ENCODE peak calls at places on chromosomes 3 and 15, in five cellular contexts. One of them, this sample, is unnamed.

GRCh38 chr3:185280572-185281365 is 26.9 kb upstream of the EHHADH start:
- DNase-seq in H1: no peak
- DNase-seq in mesenchymal stem cell: peak; percentile 75
- DNase-seq in IMR-90: peak; percentile 70
- DNase-seq in H9: no peak
- DNase-seq in this sample: no peak

GRCh38 chr3:127286571-127287140 is 1.2 kb downstream of the PRR20G start:
- DNase-seq in H1: no peak
- DNase-seq in mesenchymal stem cell: no peak
- DNase-seq in IMR-90: peak; percentile 6
- DNase-seq in H9: no peak
- DNase-seq in this sample: no peak

GRCh38 chr3:10328460-10329071 is 7.7 kb upstream of the SEC13 start:
- DNase-seq in H1: no peak
- DNase-seq in mesenchymal stem cell: no peak
- DNase-seq in IMR-90: no peak
- DNase-seq in H9: peak; percentile 25
- DNase-seq in this sample: no peak

GRCh38 chr15:74389115-74390048 is 21.9 kb upstream of the CYP11A1 start:
- DNase-seq in H1: no peak
- DNase-seq in mesenchymal stem cell: no peak
- DNase-seq in IMR-90: no peak
- DNase-seq in H9: no peak
- DNase-seq in this sample: no peak

GRCh38 chr3:36777424-36778218 is 13.3 kb upstream of the DCLK3 start:
- DNase-seq in H1: no peak
- DNase-seq in mesenchymal stem cell: no peak
- DNase-seq in IMR-90: no peak
- DNase-seq in H9: no peak
- DNase-seq in this sample: no peak

GRCh38 chr3:12460132-12460531 is 24.1 kb upstream of the TSEN2 start:
- DNase-seq in H1: no peak
- DNase-seq in mesenchymal stem cell: no peak
- DNase-seq in IMR-90: no peak
- DNase-seq in H9: no peak
- DNase-seq in this sample: no peak

GRCh38 chr3:40877651-40878463 is 321.4 kb upstream of the CTNNB1 start:
- DNase-seq in H1: no peak
- DNase-seq in mesenchymal stem cell: no peak
- DNase-seq in IMR-90: no peak
- DNase-seq in H9: no peak
- DNase-seq in this sample: no peak

GRCh38 chr15:60423540-60423939 is 25.8 kb upstream of the ANXA2 start:
- DNase-seq in H1: no peak
- DNase-seq in mesenchymal stem cell: peak; percentile 91
- DNase-seq in IMR-90: peak; percentile 92
- DNase-seq in H9: no peak
- DNase-seq in this sample: peak; percentile 46

GRCh38 chr3:147582642-147583041 is 173.5 kb downstream of the ZIC1 start:
- DNase-seq in H1: no peak
- DNase-seq in mesenchymal stem cell: no peak
- DNase-seq in IMR-90: no peak
- DNase-seq in H9: no peak
- DNase-seq in this sample: no peak

GRCh38 chr3:184377882-184378445 is at the start of gene THPO:
- DNase-seq in H1: no peak
- DNase-seq in mesenchymal stem cell: no peak
- DNase-seq in IMR-90: no peak
- DNase-seq in H9: peak; percentile 67
- DNase-seq in this sample: no peak

GRCh38 chr3:100097919-100098896 is 16.1 kb downstream of the FILIP1L start:
- DNase-seq in H1: no peak
- DNase-seq in mesenchymal stem cell: no peak
- DNase-seq in IMR-90: no peak
- DNase-seq in H9: no peak
- DNase-seq in this sample: no peak

GRCh38 chr3:80233576-80233975 is 465.8 kb upstream of the ROBO1 start:
- DNase-seq in H1: no peak
- DNase-seq in mesenchymal stem cell: no peak
- DNase-seq in IMR-90: peak; percentile 2
- DNase-seq in H9: no peak
- DNase-seq in this sample: no peak

GRCh38 chr3:43146599-43146998 is 40.7 kb upstream of the POMGNT2 start:
- DNase-seq in H1: no peak
- DNase-seq in mesenchymal stem cell: no peak
- DNase-seq in IMR-90: no peak
- DNase-seq in H9: no peak
- DNase-seq in this sample: no peak

GRCh38 chr15:98785408-98785795 is 137.1 kb downstream of the IGF1R start:
- DNase-seq in H1: no peak
- DNase-seq in mesenchymal stem cell: no peak
- DNase-seq in IMR-90: no peak
- DNase-seq in H9: no peak
- DNase-seq in this sample: no peak

GRCh38 chr3:64340636-64341240 is 115.5 kb upstream of the PRICKLE2 start:
- DNase-seq in H1: no peak
- DNase-seq in mesenchymal stem cell: peak; percentile 95
- DNase-seq in IMR-90: peak; percentile 93
- DNase-seq in H9: no peak
- DNase-seq in this sample: no peak

GRCh38 chr15:92579486-92579885 is 76.1 kb downstream of the FAM174B start:
- DNase-seq in H1: no peak
- DNase-seq in mesenchymal stem cell: no peak
- DNase-seq in IMR-90: no peak
- DNase-seq in H9: peak; percentile 10
- DNase-seq in this sample: no peak

GRCh38 chr15:48720646-48721045 is 75.1 kb upstream of the FBN1 start:
- DNase-seq in H1: no peak
- DNase-seq in mesenchymal stem cell: peak; percentile 42
- DNase-seq in IMR-90: no peak
- DNase-seq in H9: no peak
- DNase-seq in this sample: no peak

GRCh38 chr3:82311901-82312300 is 550.5 kb upstream of the GBE1 start:
- DNase-seq in H1: no peak
- DNase-seq in mesenchymal stem cell: no peak
- DNase-seq in IMR-90: no peak
- DNase-seq in H9: no peak
- DNase-seq in this sample: no peak

GRCh38 chr3:152197937-152198336 is 70.8 kb upstream of the MBNL1 start:
- DNase-seq in H1: no peak
- DNase-seq in mesenchymal stem cell: no peak
- DNase-seq in IMR-90: no peak
- DNase-seq in H9: no peak
- DNase-seq in this sample: no peak

GRCh38 chr3:14512944-14513332 is 27.2 kb downstream of the GRIP2 start:
- DNase-seq in H1: no peak
- DNase-seq in mesenchymal stem cell: no peak
- DNase-seq in IMR-90: no peak
- DNase-seq in H9: peak; percentile 17
- DNase-seq in this sample: no peak

GRCh38 chr3:195823998-195824397 is 12.3 kb upstream of the MUC4 start:
- DNase-seq in H1: no peak
- DNase-seq in mesenchymal stem cell: no peak
- DNase-seq in IMR-90: no peak
- DNase-seq in H9: no peak
- DNase-seq in this sample: no peak

DNA sequence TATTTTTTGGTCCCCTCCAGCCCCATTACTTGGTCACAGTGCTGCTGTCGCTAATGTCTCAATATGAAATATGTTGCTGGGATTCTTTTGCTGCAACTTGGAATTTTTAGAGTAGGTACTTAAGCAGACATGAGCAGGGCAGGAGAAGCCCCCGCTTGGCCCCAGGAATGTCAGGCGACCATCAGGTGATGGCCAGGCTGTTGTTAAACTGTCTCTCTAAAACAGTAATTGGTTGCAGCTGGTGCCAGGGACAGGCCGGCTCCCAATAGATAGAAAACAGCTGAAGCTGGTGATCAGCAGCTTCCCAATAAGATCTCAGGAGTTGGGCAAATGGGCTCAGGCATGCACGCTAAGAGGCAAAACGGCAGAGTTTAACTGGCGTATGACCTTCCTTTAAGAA is 329.9 kb upstream of the TBL1XR1 start:
- DNase-seq in H1: no peak
- DNase-seq in mesenchymal stem cell: no peak
- DNase-seq in IMR-90: no peak
- DNase-seq in H9: no peak
- DNase-seq in this sample: no peak
- H2BK15ac ChIP-seq in H1: no peak overlapping the region
- H2BK15ac ChIP-seq in mesenchymal stem cell: peak overlapping the region; percentile 58
- H2BK15ac ChIP-seq in IMR-90: no peak overlapping the region
- H2BK15ac ChIP-seq in H9: no peak overlapping the region
- H2BK15ac ChIP-seq in this sample: no peak overlapping the region

GRCh38 chr15:87570186-87570585 is 686.4 kb downstream of the NTRK3 start:
- DNase-seq in H1: no peak
- DNase-seq in mesenchymal stem cell: peak; percentile 51
- DNase-seq in IMR-90: no peak
- DNase-seq in H9: no peak
- DNase-seq in this sample: no peak
- H2AFZ ChIP-seq in H1: no peak overlapping the region
- H2AFZ ChIP-seq in mesenchymal stem cell: no peak overlapping the region
- H2AFZ ChIP-seq in IMR-90: no peak overlapping the region
- H2AFZ ChIP-seq in H9: no peak overlapping the region
- H2AFZ ChIP-seq in this sample: no peak overlapping the region

GRCh38 chr15:90202929-90203328 is 1.8 kb downstream of the SEMA4B start:
- DNase-seq in H1: no peak
- DNase-seq in mesenchymal stem cell: no peak
- DNase-seq in IMR-90: no peak
- DNase-seq in H9: no peak
- DNase-seq in this sample: no peak

GRCh38 chr15:90203473-90203872 is 2.3 kb downstream of the SEMA4B start:
- DNase-seq in H1: no peak
- DNase-seq in mesenchymal stem cell: no peak
- DNase-seq in IMR-90: no peak
- DNase-seq in H9: no peak
- DNase-seq in this sample: no peak

GRCh38 chr15:90201944-90202375 is 830 bp downstream of the SEMA4B start:
- DNase-seq in H1: no peak
- DNase-seq in mesenchymal stem cell: peak; percentile 41
- DNase-seq in IMR-90: no peak
- DNase-seq in H9: no peak
- DNase-seq in this sample: peak; percentile 31

GRCh38 chr15:90200534-90201139 is 493 bp upstream of the SEMA4B start:
- DNase-seq in H1: no peak
- DNase-seq in mesenchymal stem cell: no peak
- DNase-seq in IMR-90: no peak
- DNase-seq in H9: no peak
- DNase-seq in this sample: no peak

GRCh38 chr15:90201150-90201943 is at the start of gene SEMA4B:
- DNase-seq in H1: no peak
- DNase-seq in mesenchymal stem cell: peak; percentile 63
- DNase-seq in IMR-90: peak; percentile 32
- DNase-seq in H9: peak; percentile 85
- DNase-seq in this sample: peak; percentile 85
- H3K14ac ChIP-seq in H1: no peak within 1 kb of the TSS
- H3K14ac ChIP-seq in mesenchymal stem cell: peak within 1 kb of the TSS; percentile 9
- H3K14ac ChIP-seq in IMR-90: peak within 1 kb of the TSS; percentile 62
- H3K14ac ChIP-seq in H9: peak within 1 kb of the TSS; percentile 70
- H3K14ac ChIP-seq in this sample: peak within 1 kb of the TSS; percentile 95

GRCh38 chr3:150408232-150409124 is at the start of gene TSC22D2:
- DNase-seq in H1: no peak
- DNase-seq in mesenchymal stem cell: peak; percentile 92
- DNase-seq in IMR-90: peak; percentile 92
- DNase-seq in H9: peak; percentile 93
- DNase-seq in this sample: peak; percentile 90

GRCh38 chr3:150407051-150407817 is 864 bp upstream of the TSC22D2 start:
- DNase-seq in H1: no peak
- DNase-seq in mesenchymal stem cell: no peak
- DNase-seq in IMR-90: peak; percentile 22
- DNase-seq in H9: no peak
- DNase-seq in this sample: no peak

GRCh38 chr3:150409125-150409526 is 1.0 kb downstream of the TSC22D2 start:
- DNase-seq in H1: no peak
- DNase-seq in mesenchymal stem cell: no peak
- DNase-seq in IMR-90: no peak
- DNase-seq in H9: no peak
- DNase-seq in this sample: no peak

GRCh38 chr3:150409527-150410310 is 1.6 kb downstream of the TSC22D2 start:
- DNase-seq in H1: no peak
- DNase-seq in mesenchymal stem cell: peak; percentile 85
- DNase-seq in IMR-90: peak; percentile 60
- DNase-seq in H9: peak; percentile 50
- DNase-seq in this sample: peak; percentile 76

DNA sequence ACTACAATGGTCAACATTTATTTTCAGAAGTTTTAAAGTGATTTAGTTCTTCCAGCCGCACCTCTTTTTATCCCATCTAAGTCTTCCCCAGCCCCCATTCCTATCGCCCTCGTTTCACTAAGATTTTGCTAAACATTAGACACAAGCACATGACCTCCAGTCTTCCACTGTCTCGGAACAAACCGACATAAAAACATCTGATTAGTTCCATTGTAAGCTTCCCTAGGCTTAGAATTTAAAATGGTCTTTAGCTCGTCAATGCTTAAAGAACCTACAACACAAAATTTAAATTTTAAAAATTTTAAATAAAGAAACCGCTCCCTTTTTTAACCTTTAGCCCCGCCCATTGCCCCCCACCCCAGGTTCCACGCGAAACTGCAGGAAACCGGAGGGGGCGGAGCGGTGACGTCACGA is 273 bp upstream of the TSC22D2 start:
- DNase-seq in H1: no peak
- DNase-seq in mesenchymal stem cell: peak; percentile 93
- DNase-seq in IMR-90: peak; percentile 74
- DNase-seq in H9: peak; percentile 28
- DNase-seq in this sample: no peak
- H2BK15ac ChIP-seq in H1: no peak overlapping the region
- H2BK15ac ChIP-seq in mesenchymal stem cell: no peak overlapping the region
- H2BK15ac ChIP-seq in IMR-90: peak overlapping the region; percentile 36
- H2BK15ac ChIP-seq in H9: no peak overlapping the region
- H2BK15ac ChIP-seq in this sample: no peak overlapping the region

GRCh38 chr3:88033088-88033487 is 25.7 kb downstream of the CGGBP1 start:
- DNase-seq in H1: no peak
- DNase-seq in mesenchymal stem cell: no peak
- DNase-seq in IMR-90: no peak
- DNase-seq in H9: no peak
- DNase-seq in this sample: no peak

GRCh38 chr3:88030200-88030599 is 28.6 kb downstream of the CGGBP1 start:
- DNase-seq in H1: no peak
- DNase-seq in mesenchymal stem cell: no peak
- DNase-seq in IMR-90: no peak
- DNase-seq in H9: no peak
- DNase-seq in this sample: no peak

GRCh38 chr3:88033806-88034205 is 25.0 kb downstream of the CGGBP1 start:
- DNase-seq in H1: no peak
- DNase-seq in mesenchymal stem cell: no peak
- DNase-seq in IMR-90: no peak
- DNase-seq in H9: no peak
- DNase-seq in this sample: no peak

GRCh38 chr3:88032245-88032644 is 26.6 kb downstream of the CGGBP1 start:
- DNase-seq in H1: no peak
- DNase-seq in mesenchymal stem cell: no peak
- DNase-seq in IMR-90: peak; percentile 3
- DNase-seq in H9: no peak
- DNase-seq in this sample: no peak

GRCh38 chr3:88031543-88032148 is 27.2 kb downstream of the CGGBP1 start:
- DNase-seq in H1: no peak
- DNase-seq in mesenchymal stem cell: peak; percentile 65
- DNase-seq in IMR-90: peak; percentile 27
- DNase-seq in H9: no peak
- DNase-seq in this sample: no peak
- H2AFZ ChIP-seq in H1: peak overlapping the region; percentile 71
- H2AFZ ChIP-seq in mesenchymal stem cell: peak overlapping the region; percentile 81
- H2AFZ ChIP-seq in IMR-90: peak overlapping the region; percentile 82
- H2AFZ ChIP-seq in H9: no peak overlapping the region
- H2AFZ ChIP-seq in this sample: peak overlapping the region; percentile 78

GRCh38 chr3:129596194-129597086 is 10.0 kb downstream of the PLXND1 start:
- DNase-seq in H1: no peak
- DNase-seq in mesenchymal stem cell: peak; percentile 98
- DNase-seq in IMR-90: peak; percentile 96
- DNase-seq in H9: peak; percentile 40
- DNase-seq in this sample: no peak
- H3K14ac ChIP-seq in H1: no peak overlapping the region
- H3K14ac ChIP-seq in mesenchymal stem cell: no peak overlapping the region
- H3K14ac ChIP-seq in IMR-90: peak overlapping the region; percentile 95
- H3K14ac ChIP-seq in H9: peak overlapping the region; percentile 21
- H3K14ac ChIP-seq in this sample: peak overlapping the region; percentile 22